ENCODE peak calls at places on chromosome 21, in five cellular contexts. B, L, O, N and P are unnamed samples.

GRCh38 chr21:37627074-37627473 is 260.5 kb downstream of the DYRK1A start:
- DNase-seq in O (no peak), B (no peak), N (no peak), L (no peak), P (no peak)

GRCh38 chr21:43034826-43035225 is 40.8 kb downstream of the CBS start:
- DNase-seq in B (no peak), L (no peak), N (no peak), O (no peak), P (no peak)

GRCh38 chr21:36630485-36631206 is 68.3 kb upstream of the SIM2 start:
- DNase-seq in O (peak), N (no peak), L (peak), B (peak), P (peak)

GRCh38 chr21:33406493-33406892 is 3.3 kb downstream of the IFNGR2 start:
- DNase-seq in N (no peak), B (no peak), L (no peak), O (no peak), P (no peak)

GRCh38 chr21:35882791-35883240 is 177.5 kb downstream of the SETD4 start:
- DNase-seq in N (peak), B (no peak), O (no peak), L (no peak), P (peak)

GRCh38 chr21:42395910-42396625 is at the start of gene TMPRSS3:
- DNase-seq in O (no peak), B (no peak), L (no peak), N (no peak), P (no peak)

GRCh38 chr21:32364387-32364786 is 28.4 kb downstream of the URB1 start:
- DNase-seq in L (no peak), O (peak), N (no peak), B (peak), P (no peak)

GRCh38 chr21:30268608-30269197 is 14.0 kb downstream of the KRTAP24-1 start:
- DNase-seq in B (no peak), N (no peak), O (no peak), L (no peak), P (no peak)

GRCh38 chr21:42641311-42642218 is 11.9 kb upstream of the PDE9A start:
- DNase-seq in L (no peak), N (no peak), B (no peak), O (no peak), P (no peak)

GRCh38 chr21:42923553-42924432 is 1.6 kb downstream of the ERVH48-1 start:
- DNase-seq in B (peak), O (peak), L (peak), N (peak), P (peak)

GRCh38 chr21:27132270-27132669 is 165.4 kb upstream of the ADAMTS5 start:
- DNase-seq in O (no peak), N (peak), L (no peak), B (peak), P (peak)

GRCh38 chr21:43936186-43936967 is 71.4 kb downstream of the AGPAT3 start:
- DNase-seq in B (no peak), O (no peak), L (no peak), N (peak), P (peak)

GRCh38 chr21:28943631-28944030 is 49.0 kb downstream of the LTN1 start:
- DNase-seq in L (no peak), B (peak), N (peak), O (no peak), P (peak)

GRCh38 chr21:43921979-43922945 is 57.2 kb downstream of the AGPAT3 start:
- DNase-seq in L (no peak), B (peak), O (no peak), N (peak), P (no peak)

DNA sequence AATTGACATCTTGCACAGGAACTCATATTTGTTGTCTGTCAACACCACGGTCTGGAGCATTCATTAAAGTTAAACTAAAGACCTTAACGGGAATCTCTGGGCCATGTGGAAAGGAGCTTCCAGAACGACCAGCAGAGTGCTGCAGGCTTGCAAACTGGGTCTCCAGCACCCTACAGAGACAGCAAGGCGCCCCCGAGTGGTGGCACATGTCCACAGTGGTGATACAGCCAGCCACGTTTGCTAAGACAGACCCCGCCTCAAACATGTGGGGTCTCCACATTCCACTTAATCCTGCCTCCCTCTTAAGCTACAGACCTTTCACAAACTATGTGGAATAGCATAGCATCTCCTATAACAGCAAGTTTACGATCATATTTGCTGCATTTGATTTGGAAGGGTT is 96.5 kb upstream of the BACE2 start:
- DNase-seq in L (no peak), B (no peak), O (no peak), N (no peak), P (no peak)
- TF ChIP-seq CTCF in L (no peak), B (no peak), O (no peak), N (no peak), P (no peak)

DNA sequence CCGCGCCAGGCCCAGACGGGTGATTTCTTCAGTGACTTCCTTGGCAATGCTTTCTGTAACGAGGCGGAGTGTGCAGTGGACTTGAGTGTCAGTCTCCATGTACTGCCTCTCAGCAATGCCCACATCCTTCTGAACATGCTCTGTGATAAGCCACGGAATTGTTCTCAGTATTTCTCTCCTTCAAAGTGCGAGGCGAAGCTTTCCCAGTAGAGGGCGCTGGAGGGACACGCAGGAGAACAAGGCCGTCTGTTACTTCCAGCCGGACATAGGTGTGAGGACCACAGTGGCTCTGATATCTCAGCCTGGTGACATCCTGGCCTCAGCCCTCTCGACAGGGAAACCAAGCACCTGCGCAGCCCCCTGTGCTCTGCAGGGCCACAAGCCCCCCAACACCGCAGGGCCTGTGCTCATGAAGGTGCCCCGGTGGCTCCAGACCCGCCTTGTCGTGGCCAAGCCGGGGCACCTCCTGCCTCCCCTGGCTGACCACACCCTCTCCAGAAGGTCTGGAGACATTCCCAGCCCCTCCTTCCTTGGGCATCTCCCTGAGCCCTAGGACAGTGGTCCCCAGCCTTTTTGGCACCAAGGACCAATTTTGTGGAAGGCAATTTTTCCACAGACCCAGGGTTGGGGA is 46.1 kb upstream of the BACE2 start:
- DNase-seq in L (no peak), B (peak), O (peak), N (peak), P (peak)
- TF ChIP-seq CTCF in L (peak), B (peak), O (peak), N (peak), P (peak)

GRCh38 chr21:20572582-20572981 is 425.6 kb upstream of the NCAM2 start:
- DNase-seq in B (no peak), N (no peak), O (no peak), L (no peak), P (no peak)

GRCh38 chr21:20570824-20571232 is 427.4 kb upstream of the NCAM2 start:
- DNase-seq in O (peak), L (no peak), B (no peak), N (no peak), P (no peak)
- TF ChIP-seq CTCF in O (no peak), L (no peak), B (no peak), N (no peak), P (no peak)

GRCh38 chr21:34781508-34781907 is 112.7 kb downstream of the CLIC6 start:
- DNase-seq in L (no peak), N (no peak), O (no peak), B (no peak), P (no peak)
- TF ChIP-seq CTCF in L (no peak), N (no peak), O (no peak), B (no peak), P (no peak)